ENCODE peak calls at places on chromosomes 3 and 15, in eight cellular contexts. T is left lung; G is CD8-positive, alpha-beta memory T cell; B is left ventricle myocardium inferior; Y is cardiac muscle cell; M is HCT116; E is fibroblast of lung; Z is adrenal gland. I is an unnamed sample.

GRCh38 chr15:29818141-29818540 is 4.1 kb downstream of the TJP1 start:
- DNase-seq in Y (no peak), B (no peak), M (no peak), E (no peak), G (no peak), T (no peak), Z (no peak), I (no peak)

GRCh38 chr15:65833501-65834220 is 35.6 kb upstream of the RAB11A start:
- DNase-seq in B (no peak), T (no peak), M (no peak), G (no peak), E (no peak), Z (peak; percentile 76), Y (no peak), I (no peak)

GRCh38 chr3:125120370-125121122 is 64.7 kb upstream of the HEG1 start:
- DNase-seq in B (no peak), M (no peak), G (no peak), E (no peak), T (no peak), Y (peak; percentile 63), Z (no peak), I (peak; percentile 89)

GRCh38 chr3:159077860-159078259 is 276.0 kb downstream of the MFSD1 start:
- DNase-seq in B (no peak), Z (no peak), G (no peak), M (no peak), E (no peak), T (no peak), Y (peak; percentile 58), I (no peak)

GRCh38 chr3:59167756-59168155 is 117.9 kb upstream of the CFAP20DC start:
- DNase-seq in Y (no peak), Z (no peak), T (no peak), E (no peak), G (no peak), B (no peak), M (no peak), I (no peak)

GRCh38 chr3:114424337-114424736 is 130.5 kb downstream of the TIGIT start:
- DNase-seq in E (no peak), T (no peak), G (no peak), B (no peak), Z (no peak), Y (no peak), M (no peak), I (no peak)

GRCh38 chr15:32738677-32739076 is 20.9 kb downstream of the GREM1 start:
- DNase-seq in Z (no peak), M (no peak), Y (no peak), G (no peak), T (no peak), B (no peak), E (no peak), I (no peak)

GRCh38 chr3:157755254-157755653 is 252.0 kb upstream of the VEPH1 start:
- DNase-seq in B (no peak), T (no peak), E (no peak), Y (no peak), Z (no peak), M (no peak), G (no peak), I (peak; percentile 11)

GRCh38 chr3:195196266-195196665 is 74.7 kb downstream of the XXYLT1 start:
- DNase-seq in B (no peak), T (no peak), Y (peak; percentile 59), E (peak; percentile 49), M (no peak), Z (peak; percentile 55), G (no peak), I (no peak)

GRCh38 chr15:92958105-92958504 is 58.0 kb downstream of the CHD2 start:
- DNase-seq in E (peak; percentile 14), B (no peak), T (no peak), G (peak; percentile 43), Y (peak; percentile 34), M (no peak), Z (no peak), I (no peak)

GRCh38 chr3:99871231-99871898 is 53.7 kb downstream of the CMSS1 start:
- DNase-seq in E (no peak), Y (no peak), Z (no peak), G (no peak), T (no peak), B (no peak), M (no peak), I (no peak)

GRCh38 chr3:99869621-99870020 is 52.0 kb downstream of the CMSS1 start:
- DNase-seq in Y (no peak), Z (no peak), E (no peak), M (no peak), B (no peak), G (no peak), T (no peak), I (no peak)

GRCh38 chr3:99875573-99875924 is 57.9 kb downstream of the CMSS1 start:
- DNase-seq in Y (peak; percentile 87), Z (no peak), B (no peak), M (no peak), T (no peak), E (peak; percentile 87), G (no peak), I (no peak)

GRCh38 chr3:99870712-99871111 is 53.0 kb downstream of the CMSS1 start:
- DNase-seq in G (no peak), Z (no peak), T (no peak), Y (no peak), M (no peak), E (no peak), B (no peak), I (no peak)

DNA sequence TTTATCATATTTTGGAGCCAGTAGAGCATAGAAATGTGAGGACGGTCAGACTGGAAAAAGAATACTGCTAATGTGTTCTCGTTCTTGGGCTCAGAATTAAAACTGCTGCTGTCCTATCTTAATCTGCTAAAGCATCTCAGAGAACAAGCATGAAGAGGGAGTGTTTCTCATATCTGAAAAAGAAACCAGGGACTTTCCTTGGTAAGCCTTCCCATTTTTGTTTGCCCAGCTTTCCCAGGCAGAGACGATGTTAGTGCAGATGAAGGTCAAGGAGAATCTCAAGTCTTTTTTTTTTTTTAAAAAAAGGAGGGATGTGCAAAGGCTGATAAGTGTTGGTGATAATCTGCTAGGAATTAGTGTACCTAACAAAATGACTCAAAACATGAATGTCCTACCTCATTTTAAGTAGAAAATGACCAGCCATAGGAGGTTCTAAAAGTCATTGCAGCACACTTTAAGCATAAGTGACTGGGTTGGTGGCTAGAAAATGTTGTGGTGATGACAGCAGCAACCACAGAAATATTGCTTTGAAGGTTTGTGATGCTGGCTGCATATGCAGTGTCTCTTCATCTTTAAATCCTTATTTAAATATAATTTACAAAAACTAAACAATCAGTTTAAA is 55.1 kb downstream of the CMSS1 start:
- DNase-seq in E (no peak), G (no peak), Z (no peak), Y (no peak), T (no peak), M (no peak), B (no peak), I (no peak)
- H3K27ac ChIP-seq in E (peak overlapping the region; percentile 95), G (no peak overlapping the region), Z (no peak overlapping the region), Y (no peak overlapping the region), T (peak overlapping the region; percentile 87), M (no peak overlapping the region), B (peak overlapping the region; percentile 91), I (no peak overlapping the region)

GRCh38 chr15:36807134-36807764 is 227.8 kb downstream of the CDIN1 start:
- DNase-seq in B (no peak), E (peak; percentile 49), T (no peak), G (no peak), Z (no peak), Y (no peak), M (no peak), I (no peak)
- H3K4me1 ChIP-seq in B (peaks cover 34% of the 10 kb centered on the region), E (no peaks in the 10 kb centered on the region), T (no peaks in the 10 kb centered on the region), G (no peaks in the 10 kb centered on the region), Z (no peaks in the 10 kb centered on the region), Y (peaks cover 60% of the 10 kb centered on the region), M (no peaks in the 10 kb centered on the region), I (no peaks in the 10 kb centered on the region)

GRCh38 chr15:37217567-37217966 is 117.2 kb upstream of the MEIS2 start:
- DNase-seq in B (no peak), Y (no peak), G (no peak), Z (no peak), M (no peak), E (peak; percentile 1), T (no peak), I (no peak)
- H3K27ac ChIP-seq in B (no peak overlapping the region), Y (no peak overlapping the region), G (no peak overlapping the region), Z (no peak overlapping the region), M (no peak overlapping the region), E (no peak overlapping the region), T (no peak overlapping the region), I (no peak overlapping the region)

DNA sequence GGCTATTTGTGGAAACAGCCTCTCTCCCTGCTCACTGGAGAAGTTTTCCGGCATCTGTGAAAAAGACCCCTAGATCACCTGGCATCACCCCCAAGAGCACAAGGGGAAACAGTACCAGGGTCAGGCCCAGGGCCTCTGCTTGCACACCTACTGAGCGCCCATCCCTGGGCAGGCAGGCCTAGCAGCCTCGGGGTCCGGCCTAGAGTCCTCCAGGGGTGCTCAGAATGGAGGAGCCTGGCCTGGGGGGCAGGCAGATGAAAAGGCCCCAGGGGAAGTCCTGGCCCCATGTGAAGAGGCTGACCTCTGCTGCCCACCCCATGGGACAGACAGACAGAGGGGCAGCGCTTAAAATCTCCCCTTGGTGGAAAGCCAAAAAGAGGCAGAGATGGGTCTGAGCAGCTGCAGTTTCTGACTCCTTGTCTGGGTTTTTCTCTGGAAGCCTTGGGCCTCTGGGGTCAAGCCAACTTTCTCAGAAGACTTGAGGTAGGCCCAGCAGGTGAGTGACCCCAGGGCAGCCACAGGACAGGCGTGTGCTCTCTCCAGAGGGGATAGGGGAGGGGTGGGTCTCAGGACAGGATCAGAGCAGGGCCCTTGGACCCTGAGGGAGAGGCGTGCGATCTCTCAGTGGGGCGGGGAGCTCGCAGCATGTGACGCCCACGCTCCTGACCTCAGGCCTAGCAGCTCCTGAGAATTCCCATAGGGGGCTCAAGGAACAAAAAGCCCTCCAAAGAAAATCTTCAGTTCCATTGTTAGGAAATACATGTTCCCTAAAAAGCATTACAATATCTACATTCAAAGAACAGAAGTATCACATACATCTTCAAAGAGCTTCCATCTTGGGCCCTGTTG is 34.5 kb upstream of the DUSP7 start:
- DNase-seq in T (peak; percentile 19), Z (no peak), E (no peak), G (no peak), M (no peak), Y (peak; percentile 27), B (peak; percentile 10), I (no peak)
- H3K4me1 ChIP-seq in T (peaks cover 16% of the 10 kb centered on the region), Z (no peaks in the 10 kb centered on the region), E (peaks cover 49% of the 10 kb centered on the region), G (peaks cover 11% of the 10 kb centered on the region), M (peaks cover 53% of the 10 kb centered on the region), Y (peaks cover 69% of the 10 kb centered on the region), B (peaks cover 66% of the 10 kb centered on the region), I (no peaks in the 10 kb centered on the region)

GRCh38 chr15:78102741-78103140 is 10.4 kb downstream of the SH2D7 start:
- DNase-seq in G (no peak), E (no peak), Y (no peak), B (no peak), Z (no peak), T (peak; percentile 12), M (no peak), I (no peak)
- H3K27ac ChIP-seq in G (peak overlapping the region; percentile 35), E (no peak overlapping the region), Y (no peak overlapping the region), B (no peak overlapping the region), Z (no peak overlapping the region), T (no peak overlapping the region), M (no peak overlapping the region), I (no peak overlapping the region)